ENCODE peak calls at places on chromosomes 6 and 20, in five cellular contexts. K is neural crest cell, P is head of caudate nucleus, T is NCI-H1436, C is T follicular helper cell. G is an unnamed sample.

GRCh38 chr20:35601021-35601973 is 14.3 kb upstream of the SPAG4 start:
- DNase-seq in K (peak; percentile 56), P (peak; percentile 78), T (peak; percentile 66), C (peak; percentile 73), G (peak; percentile 63)

GRCh38 chr20:7490288-7490687 is 450.0 kb downstream of the HAO1 start:
- DNase-seq in K (no peak), P (no peak), T (no peak), C (no peak), G (no peak)

GRCh38 chr6:163780993-163781392 is 366.5 kb downstream of the QKI start:
- DNase-seq in K (peak; percentile 16), P (peak; percentile 37), T (no peak), C (no peak), G (no peak)

GRCh38 chr6:31332637-31333602 is 24.1 kb downstream of the HLA-B start:
- DNase-seq in K (no peak), P (no peak), T (no peak), C (no peak), G (no peak)

GRCh38 chr6:3522561-3523287 is 65.9 kb upstream of the SLC22A23 start:
- DNase-seq in K (no peak), P (no peak), T (no peak), C (no peak), G (no peak)

GRCh38 chr6:137739544-137739943 is 127.5 kb upstream of the TNFAIP3 start:
- DNase-seq in K (no peak), P (no peak), T (no peak), C (no peak), G (no peak)

GRCh38 chr20:18545566-18545965 is 21.7 kb upstream of the SMIM26 start:
- DNase-seq in K (no peak), P (no peak), T (no peak), C (no peak), G (no peak)

GRCh38 chr20:25389381-25389857 is 1.2 kb downstream of the ABHD12 start:
- DNase-seq in K (no peak), P (no peak), T (no peak), C (no peak), G (no peak)

GRCh38 chr6:163958646-163959045 is 544.1 kb downstream of the QKI start:
- DNase-seq in K (no peak), P (no peak), T (no peak), C (no peak), G (no peak)

GRCh38 chr6:169852504-169853195 is 101.2 kb downstream of the ERMARD start:
- DNase-seq in K (no peak), P (no peak), T (no peak), C (no peak), G (no peak)

GRCh38 chr6:22882581-22882980 is 313.2 kb downstream of the HDGFL1 start:
- DNase-seq in K (no peak), P (no peak), T (no peak), C (no peak), G (no peak)

G was measured in effector CD8-positive, alpha-beta T cell.